ENCODE peak calls at places on chromosome 11, in ten cellular contexts. L, E, I, U, B, V, C, X, F and K are unnamed samples.
A peak's percentile ranks its signal among the peaks of the same experiment; 100 is the strongest.

GRCh38 chr11:69657456-69657910 is 16.5 kb downstream of the CCND1 start:
- DNase-seq in L (peak; percentile 26), V (no peak), C (no peak), F (peak; percentile 22), B (no peak), U (no peak), I (no peak), E (no peak), X (no peak), K (no peak)

GRCh38 chr11:44842219-44842618 is 108.5 kb downstream of the TP53I11 start:
- DNase-seq in X (no peak), L (no peak), E (peak; percentile 78), C (no peak), F (no peak), I (no peak), V (no peak), U (no peak), B (no peak), K (no peak)

GRCh38 chr11:66637557-66638176 is 836 bp upstream of the RBM4 start:
- DNase-seq in L (no peak), C (no peak), I (no peak), X (no peak), E (no peak), V (no peak), U (no peak), F (no peak), B (peak; percentile 6), K (no peak)

GRCh38 chr11:112113539-112114457 is 27.1 kb downstream of the SDHD start:
- DNase-seq in C (peak; percentile 74), V (peak; percentile 76), U (peak; percentile 31), F (no peak), E (peak; percentile 31), L (no peak), B (no peak), I (no peak), X (no peak), K (peak; percentile 55)

GRCh38 chr11:36500315-36500721 is 9.8 kb downstream of the TRAF6 start:
- DNase-seq in L (no peak), I (no peak), F (no peak), B (no peak), C (no peak), X (peak; percentile 43), E (peak; percentile 94), U (peak; percentile 10), V (peak; percentile 42), K (peak; percentile 26)

GRCh38 chr11:64799256-64799924 is 3.6 kb downstream of the MAP4K2 start:
- DNase-seq in B (no peak), L (no peak), F (no peak), X (no peak), U (no peak), I (no peak), V (no peak), E (no peak), C (no peak), K (no peak)

GRCh38 chr11:96123301-96123700 is 199.4 kb upstream of the MTMR2 start:
- DNase-seq in E (no peak), U (no peak), C (no peak), X (no peak), L (no peak), I (no peak), V (no peak), B (no peak), F (no peak), K (no peak)

GRCh38 chr11:132062031-132062430 is 691.6 kb downstream of the NTM start:
- DNase-seq in E (no peak), V (no peak), I (no peak), F (no peak), L (no peak), B (no peak), X (no peak), C (no peak), U (no peak), K (no peak)

GRCh38 chr11:76824083-76824939 is 36.4 kb upstream of the ACER3 start:
- DNase-seq in X (peak; percentile 15), L (no peak), U (no peak), E (no peak), C (peak; percentile 39), I (no peak), B (no peak), F (no peak), V (no peak), K (peak; percentile 49)

GRCh38 chr11:65113361-65113756 is 1.7 kb downstream of the TM7SF2 start:
- DNase-seq in X (no peak), F (no peak), I (no peak), U (no peak), V (no peak), L (peak; percentile 70), E (no peak), B (no peak), C (no peak), K (no peak)

GRCh38 chr11:96246718-96247540 is 96.1 kb downstream of the MAML2 start:
- DNase-seq in X (no peak), C (no peak), E (peak; percentile 65), B (no peak), V (no peak), U (no peak), I (no peak), F (no peak), L (no peak), K (no peak)

GRCh38 chr11:134139873-134140331 is 71.0 kb downstream of the JAM3 start:
- DNase-seq in F (no peak), L (peak; percentile 62), E (peak; percentile 81), I (no peak), V (peak; percentile 80), C (peak; percentile 41), B (peak; percentile 22), U (peak; percentile 8), X (peak; percentile 61), K (peak; percentile 35)

GRCh38 chr11:73177380-73178091 is 35.4 kb upstream of the FCHSD2 start:
- DNase-seq in E (no peak), F (peak; percentile 53), X (no peak), B (no peak), V (no peak), I (no peak), U (no peak), C (no peak), L (peak; percentile 72), K (no peak)

GRCh38 chr11:748007-748359 is 719 bp downstream of the TALDO1 start:
- DNase-seq in B (no peak), I (no peak), E (no peak), C (no peak), L (no peak), V (no peak), F (peak; percentile 60), U (no peak), X (peak; percentile 27), K (no peak)

GRCh38 chr11:29119691-29120328 is 897.0 kb downstream of the KCNA4 start:
- DNase-seq in V (no peak), L (no peak), B (no peak), I (no peak), E (peak; percentile 92), F (no peak), C (no peak), U (peak; percentile 28), X (no peak), K (no peak)
- H3K4me3 ChIP-seq in V (no peak overlapping the region), L (no peak overlapping the region), B (no peak overlapping the region), I (no peak overlapping the region), E (no peak overlapping the region), F (no peak overlapping the region), C (no peak overlapping the region), U (peak overlapping the region; percentile 15), X (no peak overlapping the region), K (no peak overlapping the region)

GRCh38 chr11:100557830-100558611 is 129.1 kb upstream of the ARHGAP42 start:
- DNase-seq in I (no peak), U (no peak), B (no peak), L (no peak), X (no peak), V (no peak), F (no peak), C (no peak), E (peak; percentile 16), K (no peak)

GRCh38 chr11:100560606-100561005 is 126.5 kb upstream of the ARHGAP42 start:
- DNase-seq in C (no peak), X (no peak), U (no peak), B (no peak), V (no peak), E (no peak), I (no peak), L (no peak), F (no peak), K (no peak)

GRCh38 chr11:100562102-100562501 is 125.0 kb upstream of the ARHGAP42 start:
- DNase-seq in X (no peak), F (no peak), L (no peak), C (no peak), I (no peak), V (no peak), U (no peak), E (peak; percentile 87), B (no peak), K (no peak)

GRCh38 chr11:100561325-100561724 is 125.8 kb upstream of the ARHGAP42 start:
- DNase-seq in L (no peak), E (no peak), U (no peak), F (no peak), B (no peak), C (no peak), X (no peak), I (no peak), V (no peak), K (no peak)

DNA sequence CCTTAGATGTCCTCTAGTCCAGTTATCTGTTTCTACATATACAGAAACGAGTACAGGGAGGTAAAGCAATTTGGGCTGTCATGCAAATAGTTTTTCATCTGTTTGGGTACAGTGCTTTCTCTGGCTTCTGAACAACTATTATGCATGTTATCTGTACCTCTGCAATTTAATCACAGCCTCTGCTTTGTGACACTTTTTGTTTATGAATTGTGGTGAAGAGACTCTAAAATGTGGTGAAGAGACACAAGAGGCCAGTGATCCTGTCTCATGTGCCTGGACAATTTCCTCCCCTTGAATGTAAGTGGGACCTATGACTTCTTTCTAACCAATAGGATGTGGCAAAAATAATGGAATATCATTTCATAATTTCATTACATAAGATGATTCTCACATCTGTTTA is 130.3 kb upstream of the ARHGAP42 start:
- DNase-seq in F (no peak), B (no peak), U (no peak), C (no peak), V (no peak), L (no peak), E (no peak), X (no peak), I (no peak), K (no peak)
- H3K4me3 ChIP-seq in F (no peak overlapping the region), B (no peak overlapping the region), U (no peak overlapping the region), C (no peak overlapping the region), V (no peak overlapping the region), L (no peak overlapping the region), E (no peak overlapping the region), X (no peak overlapping the region), I (no peak overlapping the region), K (no peak overlapping the region)

GRCh38 chr11:117575856-117576255 is 221.2 kb downstream of the DSCAML1 start:
- DNase-seq in E (no peak), F (no peak), X (no peak), C (no peak), I (no peak), U (no peak), B (no peak), V (no peak), L (no peak), K (no peak)
- H3K4me3 ChIP-seq in E (no peak overlapping the region), F (no peak overlapping the region), X (no peak overlapping the region), C (no peak overlapping the region), I (no peak overlapping the region), U (no peak overlapping the region), B (no peak overlapping the region), V (no peak overlapping the region), L (no peak overlapping the region), K (no peak overlapping the region)

GRCh38 chr11:1749020-1749758 is 1.2 kb downstream of the IFITM10 start:
- DNase-seq in E (no peak), U (no peak), X (no peak), F (peak; percentile 55), I (no peak), C (no peak), V (no peak), B (no peak), L (no peak), K (no peak)
- H3K4me3 ChIP-seq in E (peak overlapping the region; percentile 70), U (peak overlapping the region; percentile 34), X (no peak overlapping the region), F (peak overlapping the region; percentile 30), I (no peak overlapping the region), C (no peak overlapping the region), V (no peak overlapping the region), B (no peak overlapping the region), L (no peak overlapping the region), K (peak overlapping the region; percentile 26)